ENCODE peak calls at places on chromosomes 11 and 22, in five cellular contexts. J is AG04449; I is CD8-positive, alpha-beta T cell; A is SK-N-SH; G is uterus. W is an unnamed sample.

GRCh38 chr11:119368121-119369034 is 13.1 kb downstream of the USP2 start:
- DNase-seq in I (no peak), G (peak), A (peak), J (no peak), W (no peak)

GRCh38 chr11:117816151-117816741 is 8.3 kb downstream of the FXYD2 start:
- DNase-seq in J (no peak), G (peak), A (peak), I (no peak), W (no peak)

GRCh38 chr22:33919591-33920501 is at the start of gene LARGE1:
- DNase-seq in A (peak), J (no peak), G (peak), I (no peak), W (no peak)

GRCh38 chr22:23138584-23139469 is 3.0 kb downstream of the RSPH14 start:
- DNase-seq in J (no peak), A (no peak), G (no peak), I (no peak), W (no peak)

GRCh38 chr11:12061851-12062560 is 48.4 kb upstream of the MICAL2 start:
- DNase-seq in G (no peak), J (no peak), I (no peak), A (no peak), W (no peak)

GRCh38 chr22:44620129-44620840 is 81.7 kb upstream of the PRR5 start:
- DNase-seq in I (peak), A (peak), J (no peak), G (peak), W (no peak)

GRCh38 chr11:73372371-73372993 is 3.7 kb upstream of the RELT start:
- DNase-seq in A (no peak), G (no peak), I (no peak), J (no peak), W (no peak)

GRCh38 chr11:107722671-107723070 is 10.8 kb upstream of the SLN start:
- DNase-seq in A (no peak), I (no peak), G (no peak), J (no peak), W (no peak)

GRCh38 chr11:6249822-6250555 is 9.6 kb upstream of the CCKBR start:
- DNase-seq in I (no peak), G (peak), J (peak), A (peak), W (peak)

GRCh38 chr11:118643142-118643994 is 36.0 kb downstream of the PHLDB1 start:
- DNase-seq in I (no peak), J (no peak), G (no peak), A (no peak), W (no peak)

GRCh38 chr11:92322225-92322624 is 97.6 kb downstream of the FAT3 start:
- DNase-seq in A (no peak), I (no peak), G (no peak), J (no peak), W (no peak)

GRCh38 chr22:20312396-20313191 is 7.3 kb downstream of the DGCR6L start:
- DNase-seq in G (no peak), J (no peak), A (no peak), I (no peak), W (peak)

GRCh38 chr11:28017816-28018215 is 90.1 kb downstream of the KIF18A start:
- DNase-seq in G (no peak), I (no peak), A (no peak), J (peak), W (no peak)

GRCh38 chr11:123573291-123573690 is 81.1 kb downstream of the SCN3B start:
- DNase-seq in A (no peak), G (no peak), J (no peak), I (no peak), W (no peak)

GRCh38 chr11:116678887-116679286 is 93.9 kb downstream of the BUD13 start:
- DNase-seq in A (no peak), G (no peak), J (no peak), I (no peak), W (no peak)

GRCh38 chr11:59097113-59097708 is 9.8 kb upstream of the FAM111B start:
- DNase-seq in I (peak), A (peak), J (no peak), G (peak), W (no peak)

GRCh38 chr22:23774922-23775436 is 2.3 kb downstream of the MMP11 start:
- DNase-seq in G (no peak), A (no peak), I (no peak), J (no peak), W (no peak)

GRCh38 chr22:30202531-30203006 is 44.0 kb downstream of the LIF start:
- DNase-seq in A (no peak), J (peak), G (peak), I (no peak), W (no peak)

GRCh38 chr22:30204015-30204741 is 42.4 kb downstream of the LIF start:
- DNase-seq in I (no peak), J (no peak), A (peak), G (no peak), W (no peak)

GRCh38 chr22:30206964-30207363 is 39.6 kb downstream of the LIF start:
- DNase-seq in G (peak), A (peak), J (peak), I (no peak), W (no peak)

GRCh38 chr22:30204742-30205111 is 41.8 kb downstream of the LIF start:
- DNase-seq in G (peak), I (no peak), J (peak), A (peak), W (no peak)

GRCh38 chr22:30205281-30206115 is 41.1 kb downstream of the LIF start:
- DNase-seq in J (peak), A (peak), G (peak), I (no peak), W (peak)
- H3K4me3 ChIP-seq in J (no peak), A (no peak), G (no peak), I (no peak), W (peak)

DNA sequence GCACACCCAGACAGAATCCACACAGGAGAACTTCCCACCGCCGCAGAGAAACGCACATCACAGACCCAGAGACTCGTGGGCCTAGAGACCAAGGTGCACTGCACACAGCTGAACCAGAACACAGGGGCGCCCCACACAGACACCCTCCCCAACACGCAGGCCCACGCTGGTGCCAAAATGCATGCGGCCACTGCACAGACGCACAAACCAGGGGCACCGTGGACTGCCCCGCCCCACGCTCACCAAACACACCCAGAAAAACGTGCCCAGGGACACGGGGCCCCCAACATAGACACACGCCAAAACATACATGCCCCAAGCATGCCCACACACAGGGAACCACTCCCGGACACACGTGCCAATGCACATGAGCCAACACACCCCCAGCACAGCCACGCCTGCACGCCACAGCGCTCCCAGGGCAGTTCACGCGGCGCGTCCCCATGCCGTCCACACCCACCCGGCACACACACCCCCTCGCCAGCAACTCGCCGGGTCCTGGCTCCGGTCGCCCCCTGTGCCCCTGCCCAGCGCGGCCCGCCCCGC is 7.8 kb downstream of the ELFN2 start:
- DNase-seq in J (no peak), G (no peak), A (no peak), I (no peak), W (no peak)
- H3K4me3 ChIP-seq in J (peak), G (no peak), A (peak), I (peak), W (peak)

GRCh38 chr11:93784152-93784934 is at the start of gene MED17:
- DNase-seq in I (peak), G (peak), J (peak), A (peak), W (peak)
- H3K4me3 ChIP-seq in I (peak), G (peak), J (peak), A (peak), W (peak)

GRCh38 chr11:115656684-115657083 is 152.5 kb upstream of the CADM1 start:
- DNase-seq in A (no peak), I (no peak), G (no peak), J (no peak), W (no peak)

GRCh38 chr11:115657586-115657985 is 153.4 kb upstream of the CADM1 start:
- DNase-seq in I (no peak), A (no peak), G (no peak), J (no peak), W (no peak)

GRCh38 chr11:115656041-115656440 is 151.8 kb upstream of the CADM1 start:
- DNase-seq in I (no peak), A (no peak), G (no peak), J (no peak), W (no peak)

GRCh38 chr11:115660072-115660805 is 156.0 kb upstream of the CADM1 start:
- DNase-seq in J (no peak), A (no peak), G (no peak), I (no peak), W (no peak)

DNA sequence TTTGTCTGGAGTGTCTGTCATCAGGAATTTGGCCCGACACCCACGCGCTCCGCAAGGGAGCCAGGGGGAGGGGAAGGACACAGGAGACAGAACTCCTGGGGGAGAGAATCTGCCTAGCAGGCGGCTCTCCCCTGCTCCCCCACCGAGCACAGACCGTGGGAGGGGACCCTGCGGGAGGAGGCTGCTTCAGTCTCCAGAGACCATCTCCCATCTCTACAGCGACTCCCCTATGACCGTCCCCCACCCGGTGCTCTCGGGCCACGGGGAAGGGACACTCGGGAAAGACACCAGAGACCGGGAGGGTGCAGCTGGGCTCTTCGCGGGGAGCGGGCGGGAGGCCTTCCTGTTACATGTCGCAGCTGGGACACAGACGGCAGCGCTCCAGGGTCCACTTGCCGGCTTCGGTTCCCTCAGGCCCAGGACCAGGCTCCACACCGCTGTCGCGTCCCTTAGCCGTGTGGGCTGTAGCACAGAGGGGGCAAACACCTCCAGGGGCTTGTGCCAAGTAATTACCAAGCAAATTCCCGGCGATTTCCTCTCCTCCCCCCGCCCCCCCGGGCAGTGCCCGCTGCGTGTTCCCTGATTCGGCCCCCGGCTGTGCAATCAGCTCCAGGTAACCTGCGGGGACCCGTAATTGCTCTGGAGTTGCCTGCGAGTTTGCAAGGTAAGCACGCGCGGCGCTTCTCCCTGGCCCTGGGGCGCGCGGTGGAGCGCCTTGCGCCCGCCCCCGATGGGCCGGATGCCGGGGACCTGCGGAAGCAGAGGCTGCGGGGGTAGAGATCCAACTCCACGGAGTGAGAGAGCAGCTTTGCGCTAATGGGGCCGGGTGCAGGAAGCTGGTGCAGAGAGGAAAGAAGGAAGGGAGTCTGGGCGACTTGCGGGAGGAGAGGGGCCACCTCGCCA is 155.1 kb upstream of the CADM1 start:
- DNase-seq in A (peak), G (no peak), J (no peak), I (no peak), W (no peak)
- H3K4me3 ChIP-seq in A (no peak), G (no peak), J (peak), I (no peak), W (peak)

GRCh38 chr22:45864959-45865496 is 111.9 kb downstream of the WNT7B start:
- DNase-seq in J (no peak), I (no peak), G (no peak), A (no peak), W (no peak)
- H3K4me3 ChIP-seq in J (no peak), I (no peak), G (no peak), A (no peak), W (no peak)

GRCh38 chr11:83282084-83282716 is 4.0 kb downstream of the CCDC90B start:
- DNase-seq in I (no peak), J (no peak), G (no peak), A (no peak), W (no peak)

GRCh38 chr11:83287631-83288030 is 1.5 kb upstream of the CCDC90B start:
- DNase-seq in I (no peak), A (no peak), J (no peak), G (no peak), W (no peak)

GRCh38 chr11:83285131-83285770 is 916 bp downstream of the CCDC90B start:
- DNase-seq in J (no peak), I (no peak), A (no peak), G (no peak), W (no peak)

GRCh38 chr11:83284501-83285051 is 1.6 kb downstream of the CCDC90B start:
- DNase-seq in G (no peak), I (no peak), J (no peak), A (no peak), W (no peak)

DNA sequence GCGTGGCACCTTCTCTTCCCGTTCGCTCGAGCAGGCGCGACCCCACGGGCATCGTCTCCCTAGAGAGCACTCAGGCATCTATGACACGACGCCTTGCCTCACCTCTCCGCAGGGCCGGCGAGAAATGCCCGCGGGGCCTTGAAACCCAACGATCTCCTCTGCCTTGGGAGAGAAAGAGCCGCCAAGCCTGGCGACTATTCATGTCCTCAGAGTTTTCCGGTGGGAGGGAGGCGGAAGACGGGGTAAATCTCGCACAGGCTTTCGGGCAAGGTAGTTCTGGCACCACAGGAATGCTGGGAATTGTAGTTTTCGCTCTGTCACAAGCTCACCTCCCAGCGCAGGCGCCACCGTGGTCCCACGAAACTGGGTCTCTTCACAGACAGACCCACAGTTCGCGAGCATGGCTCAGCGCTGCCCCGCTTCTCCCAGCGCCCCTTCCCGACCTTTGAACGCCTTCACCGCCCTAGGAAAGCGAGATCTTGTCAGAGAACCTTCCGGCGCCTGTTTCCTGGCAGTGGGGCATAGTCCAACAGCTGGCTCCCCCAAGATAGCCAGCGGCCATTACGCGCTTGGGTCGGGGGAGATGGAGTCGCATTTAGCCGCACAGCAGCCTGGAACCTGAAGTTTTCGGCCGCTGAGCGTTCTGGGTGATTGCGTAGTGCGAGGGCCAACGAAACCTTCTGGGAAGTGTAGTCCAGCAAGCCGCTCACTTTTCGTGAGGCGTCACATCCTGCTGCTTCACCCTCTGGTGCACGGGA is at the start of gene CCDC90B:
- DNase-seq in I (peak), A (peak), J (peak), G (peak), W (peak)
- H3K4me3 ChIP-seq in I (peak), A (peak), J (peak), G (peak), W (peak)

GRCh38 chr11:45373506-45373905 is 87.4 kb upstream of the SYT13 start:
- DNase-seq in A (no peak), J (no peak), G (no peak), I (no peak), W (peak)

GRCh38 chr11:45374130-45374529 is 88.0 kb upstream of the SYT13 start:
- DNase-seq in G (no peak), J (no peak), I (no peak), A (no peak), W (peak)

GRCh38 chr11:45371251-45371749 is 85.2 kb upstream of the SYT13 start:
- DNase-seq in G (peak), A (peak), J (no peak), I (peak), W (no peak)

GRCh38 chr11:45378516-45378915 is 92.4 kb upstream of the SYT13 start:
- DNase-seq in J (no peak), I (no peak), G (no peak), A (no peak), W (no peak)

GRCh38 chr11:45374632-45375031 is 88.5 kb upstream of the SYT13 start:
- DNase-seq in J (no peak), G (no peak), A (no peak), I (no peak), W (no peak)
- H3K4me3 ChIP-seq in J (no peak), G (no peak), A (no peak), I (no peak), W (no peak)

DNA sequence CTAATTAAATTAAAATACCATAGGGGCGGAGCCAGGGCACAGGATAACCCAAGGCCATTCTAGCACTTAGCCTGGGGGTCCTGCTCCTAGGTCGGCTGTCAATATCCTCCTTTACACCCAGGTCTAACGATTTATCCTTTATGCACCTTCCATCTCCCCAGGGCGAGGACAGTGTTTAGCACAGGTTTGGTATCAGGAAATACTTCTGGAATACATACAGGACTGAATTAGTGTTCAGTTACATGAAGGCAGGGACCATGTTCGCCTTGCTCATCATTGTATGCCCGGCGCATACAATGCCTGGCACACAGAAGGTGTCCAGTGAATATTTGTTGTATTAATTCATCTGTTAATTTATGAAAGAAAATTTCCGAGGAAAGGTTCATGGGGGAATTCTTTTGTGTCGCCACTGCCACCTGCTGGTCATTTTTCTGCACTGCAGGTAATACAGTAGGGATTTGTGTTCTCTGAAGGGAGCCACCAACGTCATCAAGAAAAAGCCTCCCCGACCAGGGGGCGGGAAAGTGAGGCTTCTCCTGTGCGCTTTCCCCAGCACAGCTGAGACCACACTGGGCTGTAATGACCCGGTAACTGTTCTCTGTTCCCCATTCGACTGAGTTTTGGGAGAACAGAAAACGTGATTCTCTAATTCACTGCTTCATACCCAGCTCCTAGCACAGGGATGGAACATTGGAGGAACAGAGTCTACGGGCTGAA is 68.7 kb upstream of the ASPHD2 start:
- DNase-seq in A (peak), J (no peak), G (peak), I (peak), W (no peak)
- H3K4me3 ChIP-seq in A (peak), J (peak), G (no peak), I (no peak), W (peak)

DNA sequence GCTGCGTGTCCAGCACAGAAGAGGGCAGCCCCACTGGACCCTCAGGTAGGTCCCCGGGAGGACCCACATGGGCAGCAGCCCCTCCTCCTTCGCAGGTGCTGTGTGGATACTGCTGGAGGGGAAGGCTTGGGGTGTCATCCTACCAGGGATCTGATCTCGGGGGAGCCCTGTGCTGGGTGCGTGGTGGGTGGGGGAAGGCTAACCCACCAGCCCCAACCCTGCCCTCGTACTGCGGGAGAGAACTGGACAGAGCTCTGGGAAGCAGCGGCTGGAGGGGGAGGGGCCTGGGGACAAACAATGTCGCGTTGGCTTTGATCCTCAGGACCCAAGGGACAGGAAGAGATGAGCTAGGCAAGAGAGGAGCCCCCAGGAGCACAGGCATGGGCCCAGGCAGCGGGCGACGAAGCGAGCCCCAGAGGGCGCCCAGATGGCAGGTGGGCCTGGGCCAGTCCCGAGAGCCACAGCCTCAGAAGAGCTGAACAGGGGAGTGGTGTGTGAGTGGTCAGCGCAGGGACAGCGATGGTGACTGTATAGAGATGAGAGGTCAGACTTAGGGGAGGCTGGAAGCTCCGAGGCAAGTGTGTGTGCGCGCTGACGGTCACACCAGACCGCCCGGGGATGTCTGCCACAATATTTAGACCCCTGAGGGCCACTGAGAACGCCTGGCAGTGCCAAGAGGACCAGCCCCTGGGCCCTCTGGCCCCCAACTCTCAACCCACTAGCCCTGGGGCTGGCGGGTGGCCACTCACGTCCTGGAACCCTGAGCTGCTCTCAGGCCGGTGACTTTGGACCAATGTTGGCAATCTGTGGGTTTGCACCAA is 1.4 kb upstream of the PIM3 start:
- DNase-seq in A (no peak), I (peak), G (no peak), J (no peak), W (no peak)
- H3K4me3 ChIP-seq in A (peak), I (peak), G (peak), J (peak), W (peak)